ENCODE peak calls at places on chromosome 10, in eight cellular contexts. One of them, this sample, is unnamed.

GRCh38 chr10:28939352-28940157 is 262.2 kb downstream of the BAMBI start:
- DNase-seq in IMR-90: peak
- DNase-seq in endothelial cell: peak
- DNase-seq in stimulated activated CD4-positive, alpha-beta T cell treated with anti-CD3 and anti-CD28 coated beads, Interleukin-1b, Interleukin-23, amount 100 ng/mL, for 4 hours: no peak
- DNase-seq in non-pigmented ciliary epithelial cell: peak
- DNase-seq in K562: peak
- DNase-seq in foreskin fibroblast: no peak
- DNase-seq in NK-92 treated with Interleukin-12 subunit alpha and Interleukin-12 subunit beta, amount 100 ng/mL, for 24 hours: no peak
- DNase-seq in this sample: no peak

GRCh38 chr10:5199398-5199797 is 2.8 kb downstream of the AKR1C4 start:
- DNase-seq in IMR-90: no peak
- DNase-seq in stimulated activated CD4-positive, alpha-beta T cell treated with anti-CD3 and anti-CD28 coated beads, Interleukin-1b, Interleukin-23, amount 100 ng/mL, for 4 hours: no peak
- DNase-seq in endothelial cell: peak
- DNase-seq in non-pigmented ciliary epithelial cell: no peak
- DNase-seq in K562: no peak
- DNase-seq in foreskin fibroblast: no peak
- DNase-seq in NK-92 treated with Interleukin-12 subunit alpha and Interleukin-12 subunit beta, amount 100 ng/mL, for 24 hours: no peak
- DNase-seq in this sample: no peak

GRCh38 chr10:114899982-114900381 is 38.0 kb upstream of the TRUB1 start:
- DNase-seq in endothelial cell: no peak
- DNase-seq in stimulated activated CD4-positive, alpha-beta T cell treated with anti-CD3 and anti-CD28 coated beads, Interleukin-1b, Interleukin-23, amount 100 ng/mL, for 4 hours: no peak
- DNase-seq in foreskin fibroblast: no peak
- DNase-seq in NK-92 treated with Interleukin-12 subunit alpha and Interleukin-12 subunit beta, amount 100 ng/mL, for 24 hours: no peak
- DNase-seq in non-pigmented ciliary epithelial cell: no peak
- DNase-seq in K562: no peak
- DNase-seq in IMR-90: no peak
- DNase-seq in this sample: no peak

GRCh38 chr10:125144693-125145623 is 15.4 kb downstream of the CTBP2 start:
- DNase-seq in non-pigmented ciliary epithelial cell: no peak
- DNase-seq in K562: peak
- DNase-seq in stimulated activated CD4-positive, alpha-beta T cell treated with anti-CD3 and anti-CD28 coated beads, Interleukin-1b, Interleukin-23, amount 100 ng/mL, for 4 hours: no peak
- DNase-seq in foreskin fibroblast: peak
- DNase-seq in IMR-90: peak
- DNase-seq in NK-92 treated with Interleukin-12 subunit alpha and Interleukin-12 subunit beta, amount 100 ng/mL, for 24 hours: no peak
- DNase-seq in endothelial cell: peak
- DNase-seq in this sample: no peak

GRCh38 chr10:76296885-76297775 is 865.7 kb downstream of the LRMDA start:
- DNase-seq in endothelial cell: no peak
- DNase-seq in NK-92 treated with Interleukin-12 subunit alpha and Interleukin-12 subunit beta, amount 100 ng/mL, for 24 hours: no peak
- DNase-seq in non-pigmented ciliary epithelial cell: no peak
- DNase-seq in foreskin fibroblast: no peak
- DNase-seq in stimulated activated CD4-positive, alpha-beta T cell treated with anti-CD3 and anti-CD28 coated beads, Interleukin-1b, Interleukin-23, amount 100 ng/mL, for 4 hours: no peak
- DNase-seq in IMR-90: no peak
- DNase-seq in K562: no peak
- DNase-seq in this sample: no peak

GRCh38 chr10:82762641-82763040 is 887.6 kb downstream of the NRG3 start:
- DNase-seq in stimulated activated CD4-positive, alpha-beta T cell treated with anti-CD3 and anti-CD28 coated beads, Interleukin-1b, Interleukin-23, amount 100 ng/mL, for 4 hours: no peak
- DNase-seq in IMR-90: no peak
- DNase-seq in non-pigmented ciliary epithelial cell: no peak
- DNase-seq in NK-92 treated with Interleukin-12 subunit alpha and Interleukin-12 subunit beta, amount 100 ng/mL, for 24 hours: no peak
- DNase-seq in foreskin fibroblast: no peak
- DNase-seq in endothelial cell: no peak
- DNase-seq in K562: no peak
- DNase-seq in this sample: no peak

GRCh38 chr10:62696798-62697197 is 107.7 kb upstream of the ADO start:
- DNase-seq in IMR-90: no peak
- DNase-seq in K562: no peak
- DNase-seq in endothelial cell: no peak
- DNase-seq in non-pigmented ciliary epithelial cell: no peak
- DNase-seq in stimulated activated CD4-positive, alpha-beta T cell treated with anti-CD3 and anti-CD28 coated beads, Interleukin-1b, Interleukin-23, amount 100 ng/mL, for 4 hours: no peak
- DNase-seq in NK-92 treated with Interleukin-12 subunit alpha and Interleukin-12 subunit beta, amount 100 ng/mL, for 24 hours: no peak
- DNase-seq in foreskin fibroblast: no peak
- DNase-seq in this sample: no peak

GRCh38 chr10:32141018-32141807 is 85.0 kb upstream of the KIF5B start:
- DNase-seq in foreskin fibroblast: peak
- DNase-seq in IMR-90: peak
- DNase-seq in NK-92 treated with Interleukin-12 subunit alpha and Interleukin-12 subunit beta, amount 100 ng/mL, for 24 hours: no peak
- DNase-seq in K562: no peak
- DNase-seq in non-pigmented ciliary epithelial cell: no peak
- DNase-seq in stimulated activated CD4-positive, alpha-beta T cell treated with anti-CD3 and anti-CD28 coated beads, Interleukin-1b, Interleukin-23, amount 100 ng/mL, for 4 hours: no peak
- DNase-seq in endothelial cell: no peak
- DNase-seq in this sample: no peak

GRCh38 chr10:42875792-42876191 is 93.2 kb downstream of the BMS1 start:
- DNase-seq in foreskin fibroblast: peak
- DNase-seq in stimulated activated CD4-positive, alpha-beta T cell treated with anti-CD3 and anti-CD28 coated beads, Interleukin-1b, Interleukin-23, amount 100 ng/mL, for 4 hours: no peak
- DNase-seq in NK-92 treated with Interleukin-12 subunit alpha and Interleukin-12 subunit beta, amount 100 ng/mL, for 24 hours: no peak
- DNase-seq in IMR-90: peak
- DNase-seq in endothelial cell: no peak
- DNase-seq in non-pigmented ciliary epithelial cell: no peak
- DNase-seq in K562: no peak
- DNase-seq in this sample: no peak

GRCh38 chr10:55370021-55370420 is 569.0 kb upstream of the PCDH15 start:
- DNase-seq in non-pigmented ciliary epithelial cell: peak
- DNase-seq in endothelial cell: no peak
- DNase-seq in foreskin fibroblast: no peak
- DNase-seq in stimulated activated CD4-positive, alpha-beta T cell treated with anti-CD3 and anti-CD28 coated beads, Interleukin-1b, Interleukin-23, amount 100 ng/mL, for 4 hours: no peak
- DNase-seq in K562: no peak
- DNase-seq in NK-92 treated with Interleukin-12 subunit alpha and Interleukin-12 subunit beta, amount 100 ng/mL, for 24 hours: no peak
- DNase-seq in IMR-90: no peak
- DNase-seq in this sample: no peak

GRCh38 chr10:18087398-18087797 is 52.8 kb upstream of the CACNB2 start:
- DNase-seq in NK-92 treated with Interleukin-12 subunit alpha and Interleukin-12 subunit beta, amount 100 ng/mL, for 24 hours: no peak
- DNase-seq in foreskin fibroblast: no peak
- DNase-seq in stimulated activated CD4-positive, alpha-beta T cell treated with anti-CD3 and anti-CD28 coated beads, Interleukin-1b, Interleukin-23, amount 100 ng/mL, for 4 hours: no peak
- DNase-seq in IMR-90: peak
- DNase-seq in K562: no peak
- DNase-seq in non-pigmented ciliary epithelial cell: no peak
- DNase-seq in endothelial cell: no peak
- DNase-seq in this sample: no peak

GRCh38 chr10:132883391-132883881 is 58.9 kb downstream of the CFAP46 start:
- DNase-seq in stimulated activated CD4-positive, alpha-beta T cell treated with anti-CD3 and anti-CD28 coated beads, Interleukin-1b, Interleukin-23, amount 100 ng/mL, for 4 hours: no peak
- DNase-seq in endothelial cell: no peak
- DNase-seq in foreskin fibroblast: peak
- DNase-seq in non-pigmented ciliary epithelial cell: no peak
- DNase-seq in K562: no peak
- DNase-seq in NK-92 treated with Interleukin-12 subunit alpha and Interleukin-12 subunit beta, amount 100 ng/mL, for 24 hours: no peak
- DNase-seq in IMR-90: peak
- DNase-seq in this sample: no peak

GRCh38 chr10:72913287-72913686 is 19.7 kb downstream of the OIT3 start:
- DNase-seq in foreskin fibroblast: no peak
- DNase-seq in stimulated activated CD4-positive, alpha-beta T cell treated with anti-CD3 and anti-CD28 coated beads, Interleukin-1b, Interleukin-23, amount 100 ng/mL, for 4 hours: no peak
- DNase-seq in K562: no peak
- DNase-seq in IMR-90: no peak
- DNase-seq in NK-92 treated with Interleukin-12 subunit alpha and Interleukin-12 subunit beta, amount 100 ng/mL, for 24 hours: no peak
- DNase-seq in non-pigmented ciliary epithelial cell: no peak
- DNase-seq in endothelial cell: no peak
- DNase-seq in this sample: no peak

GRCh38 chr10:125916977-125917376 is 20.6 kb downstream of the FANK1 start:
- DNase-seq in K562: no peak
- DNase-seq in endothelial cell: no peak
- DNase-seq in NK-92 treated with Interleukin-12 subunit alpha and Interleukin-12 subunit beta, amount 100 ng/mL, for 24 hours: no peak
- DNase-seq in non-pigmented ciliary epithelial cell: no peak
- DNase-seq in foreskin fibroblast: no peak
- DNase-seq in stimulated activated CD4-positive, alpha-beta T cell treated with anti-CD3 and anti-CD28 coated beads, Interleukin-1b, Interleukin-23, amount 100 ng/mL, for 4 hours: no peak
- DNase-seq in IMR-90: no peak
- DNase-seq in this sample: no peak

GRCh38 chr10:48456361-48456804 is 148.5 kb downstream of the ARHGAP22 start:
- DNase-seq in stimulated activated CD4-positive, alpha-beta T cell treated with anti-CD3 and anti-CD28 coated beads, Interleukin-1b, Interleukin-23, amount 100 ng/mL, for 4 hours: no peak
- DNase-seq in K562: peak
- DNase-seq in foreskin fibroblast: no peak
- DNase-seq in endothelial cell: no peak
- DNase-seq in non-pigmented ciliary epithelial cell: no peak
- DNase-seq in NK-92 treated with Interleukin-12 subunit alpha and Interleukin-12 subunit beta, amount 100 ng/mL, for 24 hours: no peak
- DNase-seq in IMR-90: no peak
- DNase-seq in this sample: peak

GRCh38 chr10:50536617-50537252 is 87.0 kb downstream of the SGMS1 start:
- DNase-seq in stimulated activated CD4-positive, alpha-beta T cell treated with anti-CD3 and anti-CD28 coated beads, Interleukin-1b, Interleukin-23, amount 100 ng/mL, for 4 hours: no peak
- DNase-seq in IMR-90: peak
- DNase-seq in K562: no peak
- DNase-seq in NK-92 treated with Interleukin-12 subunit alpha and Interleukin-12 subunit beta, amount 100 ng/mL, for 24 hours: no peak
- DNase-seq in endothelial cell: no peak
- DNase-seq in foreskin fibroblast: peak
- DNase-seq in non-pigmented ciliary epithelial cell: no peak
- DNase-seq in this sample: no peak

GRCh38 chr10:99870051-99870730 is 87.8 kb downstream of the ABCC2 start:
- DNase-seq in NK-92 treated with Interleukin-12 subunit alpha and Interleukin-12 subunit beta, amount 100 ng/mL, for 24 hours: no peak
- DNase-seq in foreskin fibroblast: no peak
- DNase-seq in non-pigmented ciliary epithelial cell: no peak
- DNase-seq in stimulated activated CD4-positive, alpha-beta T cell treated with anti-CD3 and anti-CD28 coated beads, Interleukin-1b, Interleukin-23, amount 100 ng/mL, for 4 hours: peak
- DNase-seq in endothelial cell: no peak
- DNase-seq in K562: no peak
- DNase-seq in IMR-90: no peak
- DNase-seq in this sample: no peak

GRCh38 chr10:7248148-7248547 is 162.7 kb downstream of the SFMBT2 start:
- DNase-seq in foreskin fibroblast: no peak
- DNase-seq in endothelial cell: no peak
- DNase-seq in NK-92 treated with Interleukin-12 subunit alpha and Interleukin-12 subunit beta, amount 100 ng/mL, for 24 hours: no peak
- DNase-seq in stimulated activated CD4-positive, alpha-beta T cell treated with anti-CD3 and anti-CD28 coated beads, Interleukin-1b, Interleukin-23, amount 100 ng/mL, for 4 hours: no peak
- DNase-seq in IMR-90: no peak
- DNase-seq in K562: no peak
- DNase-seq in non-pigmented ciliary epithelial cell: no peak
- DNase-seq in this sample: no peak

GRCh38 chr10:22294694-22295093 is 21.5 kb upstream of the COMMD3 start:
- DNase-seq in non-pigmented ciliary epithelial cell: no peak
- DNase-seq in foreskin fibroblast: no peak
- DNase-seq in stimulated activated CD4-positive, alpha-beta T cell treated with anti-CD3 and anti-CD28 coated beads, Interleukin-1b, Interleukin-23, amount 100 ng/mL, for 4 hours: no peak
- DNase-seq in NK-92 treated with Interleukin-12 subunit alpha and Interleukin-12 subunit beta, amount 100 ng/mL, for 24 hours: no peak
- DNase-seq in K562: no peak
- DNase-seq in endothelial cell: no peak
- DNase-seq in IMR-90: no peak
- DNase-seq in this sample: no peak

GRCh38 chr10:30510184-30510931 is 76.4 kb downstream of the MAP3K8 start:
- DNase-seq in IMR-90: peak
- DNase-seq in NK-92 treated with Interleukin-12 subunit alpha and Interleukin-12 subunit beta, amount 100 ng/mL, for 24 hours: no peak
- DNase-seq in foreskin fibroblast: no peak
- DNase-seq in stimulated activated CD4-positive, alpha-beta T cell treated with anti-CD3 and anti-CD28 coated beads, Interleukin-1b, Interleukin-23, amount 100 ng/mL, for 4 hours: no peak
- DNase-seq in non-pigmented ciliary epithelial cell: peak
- DNase-seq in endothelial cell: no peak
- DNase-seq in K562: peak
- DNase-seq in this sample: no peak

GRCh38 chr10:63093227-63093626 is 39.9 kb upstream of the NRBF2 start:
- DNase-seq in K562: no peak
- DNase-seq in endothelial cell: no peak
- DNase-seq in NK-92 treated with Interleukin-12 subunit alpha and Interleukin-12 subunit beta, amount 100 ng/mL, for 24 hours: no peak
- DNase-seq in foreskin fibroblast: no peak
- DNase-seq in IMR-90: peak
- DNase-seq in stimulated activated CD4-positive, alpha-beta T cell treated with anti-CD3 and anti-CD28 coated beads, Interleukin-1b, Interleukin-23, amount 100 ng/mL, for 4 hours: no peak
- DNase-seq in non-pigmented ciliary epithelial cell: no peak
- DNase-seq in this sample: no peak

GRCh38 chr10:63200416-63200815 is 67.3 kb downstream of the NRBF2 start:
- DNase-seq in K562: no peak
- DNase-seq in NK-92 treated with Interleukin-12 subunit alpha and Interleukin-12 subunit beta, amount 100 ng/mL, for 24 hours: no peak
- DNase-seq in foreskin fibroblast: no peak
- DNase-seq in non-pigmented ciliary epithelial cell: no peak
- DNase-seq in IMR-90: no peak
- DNase-seq in endothelial cell: no peak
- DNase-seq in stimulated activated CD4-positive, alpha-beta T cell treated with anti-CD3 and anti-CD28 coated beads, Interleukin-1b, Interleukin-23, amount 100 ng/mL, for 4 hours: no peak
- DNase-seq in this sample: no peak

GRCh38 chr10:87760195-87760905 is 57.7 kb downstream of the ATAD1 start:
- DNase-seq in K562: no peak
- DNase-seq in endothelial cell: no peak
- DNase-seq in stimulated activated CD4-positive, alpha-beta T cell treated with anti-CD3 and anti-CD28 coated beads, Interleukin-1b, Interleukin-23, amount 100 ng/mL, for 4 hours: no peak
- DNase-seq in foreskin fibroblast: no peak
- DNase-seq in non-pigmented ciliary epithelial cell: no peak
- DNase-seq in NK-92 treated with Interleukin-12 subunit alpha and Interleukin-12 subunit beta, amount 100 ng/mL, for 24 hours: no peak
- DNase-seq in IMR-90: peak
- DNase-seq in this sample: peak

GRCh38 chr10:114545071-114545470 is 113.0 kb downstream of the ABLIM1 start:
- DNase-seq in NK-92 treated with Interleukin-12 subunit alpha and Interleukin-12 subunit beta, amount 100 ng/mL, for 24 hours: no peak
- DNase-seq in IMR-90: no peak
- DNase-seq in foreskin fibroblast: no peak
- DNase-seq in K562: no peak
- DNase-seq in stimulated activated CD4-positive, alpha-beta T cell treated with anti-CD3 and anti-CD28 coated beads, Interleukin-1b, Interleukin-23, amount 100 ng/mL, for 4 hours: no peak
- DNase-seq in non-pigmented ciliary epithelial cell: no peak
- DNase-seq in endothelial cell: no peak
- DNase-seq in this sample: no peak

GRCh38 chr10:33122014-33122788 is 164.2 kb upstream of the ITGB1 start:
- DNase-seq in endothelial cell: no peak
- DNase-seq in foreskin fibroblast: peak
- DNase-seq in NK-92 treated with Interleukin-12 subunit alpha and Interleukin-12 subunit beta, amount 100 ng/mL, for 24 hours: no peak
- DNase-seq in K562: no peak
- DNase-seq in non-pigmented ciliary epithelial cell: no peak
- DNase-seq in stimulated activated CD4-positive, alpha-beta T cell treated with anti-CD3 and anti-CD28 coated beads, Interleukin-1b, Interleukin-23, amount 100 ng/mL, for 4 hours: no peak
- DNase-seq in IMR-90: peak
- DNase-seq in this sample: no peak

GRCh38 chr10:47127188-47127587 is 172.8 kb upstream of the GDF10 start:
- DNase-seq in K562: no peak
- DNase-seq in IMR-90: no peak
- DNase-seq in endothelial cell: no peak
- DNase-seq in NK-92 treated with Interleukin-12 subunit alpha and Interleukin-12 subunit beta, amount 100 ng/mL, for 24 hours: no peak
- DNase-seq in non-pigmented ciliary epithelial cell: no peak
- DNase-seq in stimulated activated CD4-positive, alpha-beta T cell treated with anti-CD3 and anti-CD28 coated beads, Interleukin-1b, Interleukin-23, amount 100 ng/mL, for 4 hours: no peak
- DNase-seq in foreskin fibroblast: no peak
- DNase-seq in this sample: peak

This sample was measured in CMK.